ENCODE peak calls at places on chromosomes 13 and 19, in five cellular contexts. D, N, E, L and S are unnamed samples.

GRCh38 chr19:13277104-13277809 is 127.0 kb downstream of the IER2 start:
- DNase-seq in E (peak; percentile 21), N (peak; percentile 82), D (peak; percentile 14), L (peak; percentile 78), S (peak; percentile 83)

GRCh38 chr19:38444026-38444425 is 10.5 kb downstream of the RYR1 start:
- DNase-seq in D (no peak), N (no peak), L (no peak), E (no peak), S (no peak)

GRCh38 chr13:109974354-109974753 is 188.0 kb upstream of the IRS2 start:
- DNase-seq in N (peak; percentile 14), E (no peak), L (no peak), D (no peak), S (peak; percentile 42)

GRCh38 chr13:25085125-25085742 is 10.7 kb upstream of the PABPC3 start:
- DNase-seq in E (peak; percentile 18), N (peak; percentile 59), D (no peak), L (peak; percentile 27), S (peak; percentile 67)

GRCh38 chr19:48330012-48330681 is 4.8 kb downstream of the EMP3 start:
- DNase-seq in E (peak; percentile 59), D (no peak), L (peak; percentile 15), N (no peak), S (no peak)

GRCh38 chr13:70729369-70729768 is 621.1 kb upstream of the KLHL1 start:
- DNase-seq in E (no peak), D (no peak), N (no peak), L (no peak), S (peak; percentile 4)

GRCh38 chr19:1470864-1471513 is 8.0 kb downstream of the C19orf25 start:
- DNase-seq in L (no peak), E (no peak), N (no peak), D (no peak), S (no peak)

GRCh38 chr19:10269333-10270179 is 1.4 kb upstream of the ICAM1 start:
- DNase-seq in D (peak; percentile 65), N (peak; percentile 88), E (no peak), L (peak; percentile 90), S (peak; percentile 89)

GRCh38 chr13:40615619-40616018 is 50.8 kb downstream of the FOXO1 start:
- DNase-seq in N (no peak), D (no peak), E (no peak), L (no peak), S (no peak)

GRCh38 chr13:103663996-103664395 is 597.8 kb upstream of the SLC10A2 start:
- DNase-seq in E (no peak), D (no peak), N (no peak), L (no peak), S (no peak)

GRCh38 chr13:21175656-21176194 is 627 bp downstream of the SKA3 start:
- DNase-seq in D (no peak), E (no peak), N (peak; percentile 44), L (no peak), S (peak; percentile 58)

GRCh38 chr13:113774177-113775107 is 15.4 kb downstream of the TMEM255B start:
- DNase-seq in L (peak; percentile 95), E (no peak), N (peak; percentile 46), D (peak; percentile 52), S (no peak)